ENCODE peak calls at places on chromosomes 7 and 10, in ten cellular contexts. O, L, V, Q, M, A, N, C, D and J are unnamed samples.

GRCh38 chr10:112448903-112449302 is 1.9 kb downstream of the VTI1A start:
- DNase-seq in D (no peak), V (no peak), N (no peak), L (no peak), Q (no peak), C (no peak), O (no peak), A (no peak), M (no peak), J (no peak)

GRCh38 chr7:109901916-109902315 is 1189.0 kb upstream of the LRRN3 start:
- DNase-seq in N (peak), V (no peak), M (no peak), C (peak), Q (no peak), O (no peak), L (no peak), A (no peak), D (no peak), J (no peak)

GRCh38 chr7:102119213-102119651 is 167.4 kb upstream of the SH2B2 start:
- DNase-seq in L (no peak), O (peak), C (no peak), Q (no peak), V (no peak), A (no peak), N (no peak), D (no peak), M (no peak), J (no peak)

GRCh38 chr10:119655566-119656001 is 4.4 kb downstream of the BAG3 start:
- DNase-seq in M (peak), L (peak), Q (peak), C (peak), O (peak), V (no peak), N (peak), A (no peak), D (peak), J (peak)

GRCh38 chr7:8133955-8134733 is 127.8 kb downstream of the ICA1 start:
- DNase-seq in O (no peak), N (no peak), A (no peak), Q (no peak), V (no peak), L (no peak), M (no peak), C (peak), D (no peak), J (no peak)

GRCh38 chr7:41275255-41275654 is 427.6 kb downstream of the INHBA start:
- DNase-seq in M (no peak), Q (no peak), C (no peak), A (no peak), L (no peak), O (no peak), D (no peak), V (no peak), N (no peak), J (no peak)

GRCh38 chr7:100444311-100445278 is 8.3 kb upstream of the PPP1R35 start:
- DNase-seq in M (peak), D (peak), N (peak), L (peak), Q (no peak), O (peak), A (no peak), V (no peak), C (peak), J (no peak)

GRCh38 chr7:84085147-84085546 is 109.4 kb downstream of the SEMA3A start:
- DNase-seq in D (no peak), Q (no peak), M (no peak), A (no peak), C (peak), L (no peak), N (peak), V (no peak), O (no peak), J (no peak)

GRCh38 chr7:100679927-100680588 is 6.5 kb downstream of the GNB2 start:
- DNase-seq in V (no peak), A (peak), Q (no peak), L (peak), M (peak), O (peak), C (peak), N (no peak), D (peak), J (no peak)

GRCh38 chr7:36119005-36119711 is 33.9 kb upstream of the EEPD1 start:
- DNase-seq in V (peak), C (peak), A (no peak), N (peak), Q (no peak), D (no peak), L (peak), O (no peak), M (peak), J (peak)

GRCh38 chr10:12314836-12315235 is 34.5 kb upstream of the CAMK1D start:
- DNase-seq in N (no peak), Q (no peak), L (no peak), D (no peak), O (no peak), V (no peak), A (no peak), M (no peak), C (no peak), J (no peak)

GRCh38 chr7:88141025-88141424 is 78.8 kb downstream of the SRI start:
- DNase-seq in L (peak), V (no peak), C (no peak), M (no peak), Q (no peak), D (no peak), A (no peak), O (no peak), N (no peak), J (peak)

GRCh38 chr7:91852263-91852741 is 28.2 kb downstream of the MTERF1 start:
- DNase-seq in A (no peak), O (no peak), V (no peak), C (peak), D (no peak), M (no peak), L (no peak), Q (no peak), N (peak), J (peak)

GRCh38 chr7:108380527-108380926 is 75.7 kb downstream of the NRCAM start:
- DNase-seq in A (no peak), Q (no peak), V (no peak), O (no peak), N (peak), C (peak), M (no peak), D (no peak), L (no peak), J (no peak)